ENCODE peak calls at places on chromosomes 3 and 15, in four cellular contexts. S is nephron progenitor cell; B is PC-9; V is CD8-positive, alpha-beta T cell. T is an unnamed sample.

GRCh38 chr15:29822100-29822684 is at the start of gene TJP1:
- DNase-seq in S (peak; percentile 88), B (peak; percentile 47), V (no peak), T (no peak)

GRCh38 chr3:13092621-13093339 is 19.6 kb upstream of the IQSEC1 start:
- DNase-seq in S (no peak), B (peak; percentile 67), V (no peak), T (no peak)

GRCh38 chr3:81465510-81465909 is 295.9 kb downstream of the GBE1 start:
- DNase-seq in S (no peak), B (no peak), V (no peak), T (no peak)

GRCh38 chr3:196093271-196094111 is 11.6 kb upstream of the TFRC start:
- DNase-seq in S (no peak), B (peak; percentile 4), V (no peak), T (no peak)

GRCh38 chr15:55389276-55389631 is 18.9 kb downstream of the CCPG1 start:
- DNase-seq in S (no peak), B (peak; percentile 73), V (no peak), T (no peak)

GRCh38 chr15:29409890-29410289 is 140.3 kb upstream of the NSMCE3 start:
- DNase-seq in S (no peak), B (no peak), V (no peak), T (no peak)

GRCh38 chr3:171690291-171690690 is 120.0 kb downstream of the PLD1 start:
- DNase-seq in S (no peak), B (no peak), V (no peak), T (no peak)

GRCh38 chr3:157313186-157313585 is 123.5 kb upstream of the PTX3 start:
- DNase-seq in S (no peak), B (no peak), V (no peak), T (no peak)

GRCh38 chr3:73432723-73433032 is 192.1 kb downstream of the PDZRN3 start:
- DNase-seq in S (no peak), B (no peak), V (no peak), T (no peak)

GRCh38 chr3:168722091-168722490 is 626.4 kb upstream of the GOLIM4 start:
- DNase-seq in S (no peak), B (no peak), V (no peak), T (peak; percentile 40)

GRCh38 chr3:184338538-184338945 is 1.1 kb downstream of the FAM131A start:
- DNase-seq in S (peak; percentile 81), B (no peak), V (no peak), T (no peak)

GRCh38 chr3:63961891-63962290 is 49.7 kb upstream of the SCAANT1 start:
- DNase-seq in S (no peak), B (peak; percentile 65), V (no peak), T (no peak)

GRCh38 chr15:31325976-31326728 is 483 bp upstream of the KLF13 start:
- DNase-seq in S (peak; percentile 98), B (no peak), V (peak; percentile 100), T (peak; percentile 43)
- TF ChIP-seq CTCF in S (no peak), B (no peak), V (no peak), T (no peak)

DNA sequence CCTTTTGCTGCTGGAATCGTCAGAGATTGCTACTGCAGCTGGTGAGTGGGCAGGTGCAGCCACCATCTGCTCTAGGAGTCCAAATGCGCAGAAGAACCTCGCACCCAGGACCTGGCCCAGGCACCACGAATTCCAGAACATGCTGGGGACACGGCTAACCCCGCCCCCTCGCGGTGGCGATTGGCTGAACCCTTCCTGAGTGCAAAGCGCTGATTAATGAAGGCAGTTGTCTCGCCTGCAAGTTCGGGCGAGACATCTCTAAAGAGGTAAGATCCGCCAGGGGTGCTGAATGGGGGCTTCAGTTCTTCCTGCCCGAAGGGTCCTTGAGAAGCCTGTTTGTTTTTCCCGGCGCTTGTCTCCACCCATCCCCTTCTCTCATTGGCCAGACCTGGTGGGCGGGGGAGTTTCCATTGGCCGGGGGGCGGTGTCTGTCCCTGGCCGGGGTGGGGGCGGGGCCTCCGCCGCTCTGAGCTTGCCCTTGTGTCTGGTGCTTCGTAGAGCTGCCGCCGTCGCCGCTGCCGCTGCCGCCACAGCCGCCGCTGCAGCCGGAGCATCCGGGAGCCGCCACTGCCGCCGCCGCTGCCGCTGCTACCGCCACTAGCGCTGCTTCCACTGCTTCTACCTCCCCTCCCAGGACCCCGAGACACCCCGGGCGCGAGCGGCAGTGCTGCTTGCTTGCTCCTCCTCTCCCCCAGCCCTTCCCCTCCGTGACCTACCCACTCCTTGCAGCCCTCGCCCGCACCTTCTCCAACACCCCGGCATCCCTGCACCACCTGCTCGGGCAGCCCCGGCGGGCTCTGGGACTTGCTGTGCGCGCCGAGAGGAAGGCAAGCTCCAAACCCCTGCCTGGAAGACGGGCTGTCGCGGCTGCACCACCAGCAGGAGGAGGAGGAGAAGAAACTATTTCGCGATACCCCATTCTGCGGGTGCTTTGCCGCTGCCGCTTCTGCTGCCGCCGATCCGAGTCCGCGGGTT is at the start of gene CADM2:
- DNase-seq in S (peak; percentile 95), B (peak; percentile 71), V (peak; percentile 18), T (peak; percentile 9)
- TF ChIP-seq CTCF in S (no peak), B (peak; percentile 64), V (no peak), T (peak; percentile 15)

GRCh38 chr3:129485681-129486056 is 42.8 kb upstream of the RHO start:
- DNase-seq in S (no peak), B (peak; percentile 98), V (no peak), T (no peak)

GRCh38 chr3:129482721-129483120 is 42.7 kb downstream of the IFT122 start:
- DNase-seq in S (no peak), B (no peak), V (no peak), T (no peak)

GRCh38 chr3:129483870-129484269 is 43.8 kb downstream of the IFT122 start:
- DNase-seq in S (no peak), B (no peak), V (no peak), T (no peak)

GRCh38 chr3:129486057-129487035 is 42.1 kb upstream of the RHO start:
- DNase-seq in S (no peak), B (peak; percentile 74), V (no peak), T (no peak)

GRCh38 chr3:129481783-129482332 is 41.8 kb downstream of the IFT122 start:
- DNase-seq in S (no peak), B (no peak), V (peak; percentile 6), T (no peak)
- TF ChIP-seq CTCF in S (no peak), B (no peak), V (no peak), T (no peak)

DNA sequence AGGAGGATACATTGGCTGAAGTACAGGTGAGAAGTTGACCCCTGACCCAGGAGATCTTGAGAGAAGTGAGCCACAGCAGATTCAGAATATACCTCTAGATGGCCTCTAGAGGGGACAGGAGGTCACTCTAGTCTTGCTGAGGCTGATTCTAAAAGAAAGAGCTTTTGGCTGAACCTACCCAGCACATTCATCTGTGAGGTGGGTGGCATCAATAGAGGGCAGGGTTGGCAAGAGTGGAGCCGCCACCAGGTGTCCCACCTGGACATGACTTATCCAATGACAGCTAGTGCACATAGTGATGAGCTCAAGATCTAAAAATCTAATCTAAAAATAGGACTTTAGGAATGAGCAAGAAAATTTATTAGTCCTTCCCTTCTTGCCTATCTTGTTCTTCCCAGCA is 51.6 kb downstream of the CYP19A1 start:
- DNase-seq in S (no peak), B (no peak), V (no peak), T (no peak)
- TF ChIP-seq CTCF in S (no peak), B (no peak), V (no peak), T (peak; percentile 32)

DNA sequence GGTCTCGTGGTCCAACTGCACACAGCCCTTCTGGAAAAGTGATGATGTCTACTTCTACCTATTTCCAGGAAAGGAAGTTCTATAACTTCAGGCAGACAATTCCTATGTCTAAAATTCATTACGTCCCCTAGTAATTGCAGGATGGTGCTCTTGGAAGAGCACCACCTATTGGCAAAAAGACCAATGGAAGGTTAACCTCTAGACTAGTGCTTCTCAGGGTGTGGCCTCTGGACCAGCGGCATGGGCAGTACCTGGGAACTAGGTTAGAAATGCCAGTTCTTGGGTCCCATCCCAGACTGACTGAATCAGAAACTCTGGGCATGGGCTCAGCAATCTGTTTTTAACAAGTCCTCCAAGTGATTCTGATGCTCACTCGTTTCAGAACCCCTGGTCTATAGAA is 258.3 kb upstream of the ICE2 start:
- DNase-seq in S (no peak), B (no peak), V (no peak), T (no peak)
- TF ChIP-seq CTCF in S (no peak), B (no peak), V (no peak), T (no peak)

GRCh38 chr3:194967126-194968117 is 281.7 kb downstream of the FAM43A start:
- DNase-seq in S (no peak), B (no peak), V (no peak), T (no peak)

GRCh38 chr3:194960446-194961032 is 274.9 kb downstream of the FAM43A start:
- DNase-seq in S (no peak), B (no peak), V (no peak), T (no peak)

GRCh38 chr3:194961149-194961548 is 275.5 kb downstream of the FAM43A start:
- DNase-seq in S (no peak), B (no peak), V (no peak), T (no peak)

GRCh38 chr3:194961555-194961954 is 275.9 kb downstream of the FAM43A start:
- DNase-seq in S (no peak), B (no peak), V (no peak), T (no peak)

GRCh38 chr3:194964809-194965208 is 279.1 kb downstream of the FAM43A start:
- DNase-seq in S (no peak), B (no peak), V (no peak), T (no peak)
- TF ChIP-seq CTCF in S (no peak), B (peak; percentile 40), V (no peak), T (peak; percentile 22)

GRCh38 chr3:68468695-68469375 is 463.5 kb downstream of the TAFA4 start:
- DNase-seq in S (no peak), B (no peak), V (no peak), T (no peak)
- TF ChIP-seq CTCF in S (no peak), B (no peak), V (no peak), T (no peak)

GRCh38 chr15:40789999-40790398 is 16.9 kb upstream of the ZFYVE19 start:
- DNase-seq in S (no peak), B (no peak), V (no peak), T (no peak)
- TF ChIP-seq CTCF in S (no peak), B (no peak), V (no peak), T (no peak)

DNA sequence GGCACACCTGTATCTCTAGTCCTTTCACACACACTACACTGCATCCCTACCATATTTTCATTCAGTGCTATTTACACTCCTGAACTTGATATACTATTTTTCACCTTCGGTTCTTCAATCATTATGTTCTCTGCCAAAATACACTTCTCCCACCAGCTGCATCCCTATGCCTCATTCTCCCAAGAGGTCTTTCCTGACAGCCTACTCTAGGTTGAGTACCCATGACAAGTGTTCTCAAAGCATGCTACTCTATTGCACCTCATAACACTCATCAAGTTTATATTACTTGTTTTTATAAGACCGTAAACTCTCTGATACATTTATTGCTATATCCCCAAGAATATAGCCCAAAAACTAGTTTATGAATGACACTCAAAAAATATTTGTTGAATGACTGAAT is 549.5 kb downstream of the PYDC2 start:
- DNase-seq in S (no peak), B (no peak), V (no peak), T (no peak)
- TF ChIP-seq CTCF in S (no peak), B (no peak), V (no peak), T (no peak)

T was measured in epithelial cell of proximal tubule.